ENCODE peak calls at places on chromosomes 2 and 18, in four cellular contexts. A is PC-3, E is GM10248, Y is fibroblast of the aortic adventitia. O is an unnamed sample.

GRCh38 chr2:95314964-95315611 is 17.9 kb downstream of the KCNIP3 start:
- DNase-seq in E (peak; percentile 45), Y (peak; percentile 8), A (peak; percentile 80), O (peak; percentile 80)

GRCh38 chr2:63837036-63837594 is 4.6 kb upstream of the UGP2 start:
- DNase-seq in A (peak; percentile 27), E (no peak), Y (no peak), O (no peak)

GRCh38 chr2:46669996-46670793 is 190.8 kb downstream of the TMEM247 start:
- DNase-seq in E (no peak), Y (peak; percentile 60), A (peak; percentile 34), O (no peak)

GRCh38 chr2:219207884-219208740 is 1.5 kb downstream of the ZFAND2B start:
- DNase-seq in E (no peak), A (peak; percentile 38), Y (peak; percentile 52), O (peak; percentile 21)

GRCh38 chr2:39938035-39938835 is 159.2 kb upstream of the THUMPD2 start:
- DNase-seq in E (no peak), Y (peak; percentile 66), A (peak; percentile 56), O (no peak)

GRCh38 chr2:169397697-169398096 is 35.4 kb upstream of the LRP2 start:
- DNase-seq in Y (peak; percentile 1), E (no peak), A (peak; percentile 36), O (peak; percentile 27)

GRCh38 chr2:227472265-227473018 is 486 bp downstream of the AGFG1 start:
- DNase-seq in E (peak; percentile 67), Y (no peak), A (peak; percentile 12), O (no peak)

GRCh38 chr18:61957801-61958516 is 65.2 kb upstream of the RNF152 start:
- DNase-seq in A (no peak), E (no peak), Y (no peak), O (no peak)

GRCh38 chr2:240817496-240818292 is 2.3 kb downstream of the KIF1A start:
- DNase-seq in A (no peak), E (no peak), Y (no peak), O (no peak)

GRCh38 chr18:50006470-50007046 is 188.4 kb downstream of the MYO5B start:
- DNase-seq in A (no peak), Y (no peak), E (no peak), O (no peak)

GRCh38 chr18:32301976-32302743 is 112.3 kb downstream of the MEP1B start:
- DNase-seq in E (peak; percentile 24), Y (peak; percentile 96), A (peak; percentile 55), O (peak; percentile 77)

GRCh38 chr2:211306929-211307328 is 750.5 kb downstream of the CPS1 start:
- DNase-seq in A (no peak), E (no peak), Y (no peak), O (no peak)

GRCh38 chr2:237488901-237489860 is 2.1 kb downstream of the MLPH start:
- DNase-seq in E (no peak), Y (peak; percentile 51), A (peak; percentile 96), O (peak; percentile 77)

GRCh38 chr18:35739778-35740177 is 158.2 kb downstream of the GALNT1 start:
- DNase-seq in E (no peak), A (no peak), Y (no peak), O (no peak)

GRCh38 chr2:172462393-172463381 is 35.3 kb downstream of the ITGA6 start:
- DNase-seq in E (peak; percentile 20), A (peak; percentile 68), Y (no peak), O (peak; percentile 40)
- TF ChIP-seq CTCF in E (no peak), A (peak; percentile 36), Y (no peak), O (no peak)

GRCh38 chr2:199631129-199631528 is 173.4 kb upstream of the SATB2 start:
- DNase-seq in E (no peak), A (no peak), Y (no peak), O (no peak)

GRCh38 chr2:199627417-199627816 is 169.7 kb upstream of the SATB2 start:
- DNase-seq in Y (no peak), A (peak; percentile 15), E (no peak), O (no peak)

GRCh38 chr2:199624958-199625357 is 167.2 kb upstream of the SATB2 start:
- DNase-seq in Y (no peak), E (no peak), A (peak; percentile 23), O (no peak)

DNA sequence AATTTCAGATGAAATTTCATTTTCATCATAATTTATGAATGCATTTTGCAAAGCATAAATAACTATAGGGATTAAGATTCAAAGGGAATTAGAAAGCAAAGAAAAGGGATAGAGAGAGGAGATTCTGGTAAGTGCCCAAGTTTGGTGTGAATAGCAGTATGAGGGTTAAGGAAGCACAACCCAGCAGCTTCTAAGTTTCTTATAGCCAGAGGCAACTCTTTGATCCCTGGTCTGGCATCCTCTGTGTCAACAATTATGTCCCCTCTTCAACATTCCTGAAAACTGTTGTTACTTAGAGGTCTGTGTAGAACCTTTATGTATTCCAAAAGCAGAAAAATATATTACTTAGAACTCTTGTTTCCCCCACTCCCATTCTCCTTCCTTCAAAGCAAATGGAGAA is 171.6 kb upstream of the SATB2 start:
- DNase-seq in Y (no peak), E (no peak), A (no peak), O (no peak)
- TF ChIP-seq CTCF in Y (no peak), E (no peak), A (no peak), O (no peak)

GRCh38 chr2:217948341-217948791 is 54.4 kb downstream of the TNS1 start:
- DNase-seq in A (no peak), Y (no peak), E (no peak), O (no peak)
- TF ChIP-seq CTCF in A (no peak), Y (no peak), E (no peak), O (no peak)

GRCh38 chr2:225765845-225766244 is 366.3 kb downstream of the NYAP2 start:
- DNase-seq in E (no peak), A (no peak), Y (no peak), O (no peak)

GRCh38 chr2:225771691-225772090 is 372.2 kb downstream of the NYAP2 start:
- DNase-seq in E (no peak), A (no peak), Y (no peak), O (no peak)

GRCh38 chr2:225764346-225764745 is 364.8 kb downstream of the NYAP2 start:
- DNase-seq in Y (peak; percentile 25), A (no peak), E (no peak), O (no peak)

GRCh38 chr2:225766431-225766830 is 366.9 kb downstream of the NYAP2 start:
- DNase-seq in E (no peak), A (no peak), Y (peak; percentile 33), O (no peak)

DNA sequence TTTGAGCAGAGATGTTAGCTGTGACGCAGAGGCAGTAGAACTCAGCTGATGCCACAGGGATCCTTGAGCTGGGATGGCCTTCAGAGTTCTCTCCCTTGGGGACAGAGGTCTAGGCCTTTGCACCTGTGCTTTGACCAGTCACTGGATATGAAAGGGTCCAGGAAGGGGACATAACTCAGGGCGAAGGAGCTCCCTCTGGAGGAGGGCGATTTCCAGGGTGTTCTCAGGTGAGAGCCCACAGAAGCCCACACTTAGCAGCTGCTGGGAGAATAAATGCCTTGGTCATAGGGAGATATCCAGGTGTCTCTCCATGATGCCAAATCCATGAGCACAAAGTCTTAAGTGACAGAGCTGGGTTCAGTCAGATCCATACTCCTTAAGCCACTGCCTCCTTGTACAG is 369.2 kb downstream of the NYAP2 start:
- DNase-seq in Y (no peak), E (no peak), A (no peak), O (no peak)
- TF ChIP-seq CTCF in Y (no peak), E (no peak), A (no peak), O (no peak)

DNA sequence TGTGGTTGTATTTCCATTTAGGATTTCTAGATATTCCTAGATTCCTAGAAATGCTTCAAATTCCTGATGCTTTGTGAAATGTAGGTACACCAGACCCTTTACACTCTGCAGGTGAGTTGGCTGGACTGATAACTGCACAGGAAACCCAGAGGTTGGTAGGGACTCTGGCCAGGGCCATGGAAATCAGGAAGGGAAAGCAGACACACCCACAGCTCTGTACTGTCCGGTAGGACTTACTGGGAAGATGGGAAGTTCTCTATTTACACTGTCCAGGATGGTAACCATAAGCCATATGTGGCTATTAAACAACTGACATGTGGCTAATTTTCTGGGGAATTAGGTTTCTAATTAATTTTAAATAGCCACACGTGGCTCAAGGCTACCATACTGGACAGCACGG is 31.4 kb downstream of the NEMP2 start:
- DNase-seq in E (no peak), A (no peak), Y (no peak), O (no peak)
- TF ChIP-seq CTCF in E (no peak), A (no peak), Y (no peak), O (no peak)

DNA sequence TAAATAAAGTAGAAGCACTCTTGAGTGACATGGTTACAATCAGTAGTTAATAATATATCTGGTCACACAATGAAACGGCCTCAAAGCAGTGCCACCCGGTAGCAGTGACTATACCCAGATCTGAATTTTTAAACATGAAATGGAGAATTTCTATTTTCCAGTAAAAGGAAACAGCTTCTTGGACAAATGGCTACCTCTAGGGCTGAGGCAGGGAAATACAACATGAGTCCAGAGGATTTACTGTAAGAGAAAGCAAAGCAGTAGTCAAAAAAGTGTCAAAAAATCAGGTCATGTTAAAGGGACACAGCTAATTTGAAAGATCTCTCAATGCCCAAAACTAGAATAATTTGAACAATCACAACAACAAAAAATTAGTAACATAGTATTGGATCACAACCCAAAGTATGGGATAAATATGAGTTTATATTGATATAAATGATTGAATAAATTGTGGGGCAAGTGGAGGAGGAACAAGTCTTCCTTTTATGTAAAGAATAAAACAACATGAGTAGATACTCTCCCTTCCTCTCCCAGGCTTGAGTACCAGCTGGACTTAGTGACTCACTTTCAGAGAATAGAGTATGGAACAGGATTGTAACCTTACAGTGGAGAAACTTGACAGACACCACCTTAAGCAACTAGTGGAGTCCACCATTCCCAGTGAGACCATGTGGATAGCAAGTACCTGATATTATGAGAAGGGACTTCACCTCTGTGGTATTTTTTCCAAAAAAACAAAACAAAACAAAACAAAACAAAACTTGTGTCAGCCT is 180.8 kb downstream of the MBD2 start:
- DNase-seq in E (no peak), Y (peak; percentile 21), A (peak; percentile 36), O (peak; percentile 30)
- TF ChIP-seq CTCF in E (no peak), Y (peak; percentile 39), A (peak; percentile 59), O (no peak)